ENCODE peak calls at places on chromosomes 6 and 20, in ten cellular contexts. R is lung, P is HFFc6, Z is HFF-Myc, L is dorsolateral prefrontal cortex, J is ovary, K is fibroblast of the aortic adventitia, A is nephron progenitor cell, X is choroid plexus epithelial cell, O is right atrium auricular region. C is an unnamed sample.

GRCh38 chr6:21856844-21857243 is 263.3 kb downstream of the SOX4 start:
- DNase-seq in P (peak; percentile 49), Z (no peak), R (no peak), A (no peak), O (no peak), K (peak; percentile 56), X (peak; percentile 45), J (no peak), L (no peak), C (peak; percentile 84)

GRCh38 chr20:38278150-38278549 is 17.6 kb upstream of the KIAA1755 start:
- DNase-seq in R (no peak), P (no peak), X (peak; percentile 91), Z (no peak), A (no peak), L (no peak), O (no peak), K (no peak), J (peak; percentile 10), C (no peak)

GRCh38 chr6:83258517-83258916 is 65.4 kb downstream of the RWDD2A start:
- DNase-seq in K (peak; percentile 43), X (peak; percentile 21), Z (no peak), L (no peak), A (no peak), J (no peak), R (no peak), O (no peak), P (no peak), C (no peak)

GRCh38 chr6:3366596-3367413 is 90.0 kb downstream of the SLC22A23 start:
- DNase-seq in X (no peak), K (no peak), A (no peak), R (no peak), O (no peak), Z (no peak), L (no peak), J (no peak), P (no peak), C (no peak)

GRCh38 chr6:81696505-81696904 is 56.0 kb downstream of the TENT5A start:
- DNase-seq in R (no peak), L (no peak), P (no peak), K (no peak), J (no peak), O (no peak), Z (no peak), A (no peak), X (peak; percentile 58), C (no peak)

GRCh38 chr6:130827247-130828149 is at the start of gene SMLR1:
- DNase-seq in X (no peak), O (no peak), L (no peak), Z (no peak), R (no peak), P (no peak), A (no peak), K (no peak), J (no peak), C (no peak)

GRCh38 chr6:52914516-52914915 is 5.0 kb upstream of the GSTA3 start:
- DNase-seq in J (no peak), P (no peak), L (no peak), K (no peak), Z (no peak), X (no peak), R (no peak), A (no peak), O (no peak), C (no peak)

GRCh38 chr6:143159001-143159400 is 98.3 kb downstream of the AIG1 start:
- DNase-seq in A (no peak), K (peak; percentile 21), Z (no peak), J (no peak), O (no peak), R (no peak), P (no peak), L (no peak), X (no peak), C (no peak)

GRCh38 chr6:133977983-133978895 is 25.2 kb downstream of the TBPL1 start:
- DNase-seq in A (no peak), J (peak; percentile 24), O (no peak), L (no peak), R (no peak), X (peak; percentile 86), K (peak; percentile 86), Z (peak; percentile 70), P (peak; percentile 66), C (no peak)

GRCh38 chr6:73180718-73181619 is 44.3 kb downstream of the KHDC1L start:
- DNase-seq in O (no peak), P (peak; percentile 84), Z (peak; percentile 66), K (peak; percentile 85), R (no peak), A (peak; percentile 43), X (peak; percentile 86), J (no peak), L (no peak), C (no peak)

GRCh38 chr20:47620808-47621805 is 119.4 kb downstream of the NCOA3 start:
- DNase-seq in O (no peak), L (no peak), P (peak; percentile 71), K (peak; percentile 89), A (no peak), X (peak; percentile 87), Z (peak; percentile 37), R (no peak), J (no peak), C (no peak)

GRCh38 chr6:167856999-167857660 is 30.4 kb downstream of the AFDN start:
- DNase-seq in Z (no peak), O (no peak), X (peak; percentile 83), J (no peak), R (no peak), P (peak; percentile 20), A (no peak), K (peak; percentile 65), L (no peak), C (no peak)

GRCh38 chr20:61061981-61062380 is 190.1 kb upstream of the CDH4 start:
- DNase-seq in J (no peak), R (no peak), O (no peak), A (no peak), L (no peak), P (no peak), X (no peak), K (no peak), Z (no peak), C (no peak)

DNA sequence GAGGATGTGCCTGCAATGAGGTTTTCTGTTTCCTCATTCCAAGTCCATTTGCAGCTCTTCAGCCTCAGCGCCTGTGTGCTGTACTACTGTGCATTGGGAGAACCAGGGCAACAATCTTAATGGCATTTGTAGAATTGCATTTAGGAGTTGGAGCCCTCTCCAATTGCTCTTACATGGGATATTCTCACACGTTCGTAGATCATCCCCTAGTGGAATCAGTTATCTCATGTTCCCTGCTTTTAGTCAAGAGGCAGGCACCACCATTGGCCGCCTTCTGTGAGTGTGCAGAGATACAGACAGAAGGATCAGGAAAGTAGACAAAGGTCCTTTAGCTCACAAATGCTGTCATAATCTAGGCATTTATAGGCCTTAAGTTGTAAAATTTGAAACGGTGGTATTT is 84.2 kb upstream of the RGS17 start:
- DNase-seq in O (no peak), R (no peak), Z (no peak), J (no peak), P (no peak), X (peak; percentile 25), L (no peak), K (peak; percentile 5), A (no peak), C (no peak)
- TF ChIP-seq CTCF in O (no peak), R (no peak), Z (no peak), J (no peak), P (no peak), X (peak; percentile 28), L (no peak), K (no peak), A (no peak), C (no peak)

GRCh38 chr6:56802570-56802969 is 152.3 kb upstream of the BEND6 start:
- DNase-seq in R (no peak), L (no peak), K (peak; percentile 55), X (peak; percentile 82), J (no peak), O (no peak), A (no peak), P (peak; percentile 30), Z (peak; percentile 59), C (no peak)
- TF ChIP-seq CTCF in R (no peak), L (no peak), K (no peak), X (no peak), J (no peak), O (no peak), A (no peak), P (no peak), Z (no peak), C (no peak)

DNA sequence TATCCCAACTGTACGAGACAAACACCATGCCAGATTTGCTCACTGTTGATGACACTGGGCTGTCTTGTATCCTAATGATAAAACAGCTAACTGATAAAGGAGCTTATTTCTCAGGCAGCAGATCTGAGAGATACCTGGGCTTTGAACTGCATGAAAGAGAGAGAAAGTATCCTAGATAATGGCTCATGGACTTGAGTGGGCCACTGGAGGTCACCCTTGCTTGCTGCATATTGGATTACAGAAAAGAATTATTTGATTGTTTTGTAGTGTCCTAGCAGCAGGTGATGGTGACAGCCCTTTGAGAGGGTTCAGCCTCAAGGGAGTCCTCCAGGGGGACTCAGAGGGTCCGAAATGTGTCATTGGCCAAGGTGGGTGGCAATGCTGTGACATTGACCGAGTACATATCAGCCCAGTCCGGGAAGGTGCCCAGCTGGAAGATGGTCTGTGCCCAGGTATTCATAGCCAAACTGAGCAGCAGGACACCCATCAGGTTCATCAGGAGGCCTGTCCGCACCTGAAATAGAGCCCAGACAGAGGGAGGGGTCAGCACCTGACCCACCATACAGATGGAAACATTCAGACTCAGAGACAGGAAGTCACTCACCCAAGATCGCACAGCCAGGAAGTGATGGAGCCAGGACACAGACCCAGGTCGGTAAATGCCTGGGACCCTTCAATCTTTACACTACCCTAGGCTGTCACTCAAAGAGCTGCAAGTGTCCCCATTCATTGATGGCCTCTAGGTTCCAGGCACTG is 9.4 kb upstream of the OCSTAMP start:
- DNase-seq in R (no peak), O (no peak), P (no peak), Z (no peak), X (peak; percentile 41), A (no peak), J (no peak), K (no peak), L (no peak), C (peak; percentile 43)
- TF ChIP-seq CTCF in R (no peak), O (no peak), P (peak; percentile 19), Z (no peak), X (peak; percentile 47), A (no peak), J (no peak), K (no peak), L (peak; percentile 33), C (no peak)

GRCh38 chr20:1299522-1299921 is 29.4 kb downstream of the SDCBP2 start:
- DNase-seq in Z (no peak), O (no peak), P (no peak), X (no peak), L (no peak), R (no peak), J (no peak), K (no peak), A (no peak), C (no peak)
- TF ChIP-seq CTCF in Z (peak; percentile 28), O (no peak), P (peak; percentile 64), X (peak; percentile 19), L (no peak), R (no peak), J (no peak), K (no peak), A (no peak), C (peak; percentile 36)

GRCh38 chr20:3492669-3493068 is 21.9 kb downstream of the ATRN start:
- DNase-seq in O (no peak), X (no peak), R (no peak), J (no peak), Z (no peak), L (no peak), A (no peak), P (no peak), K (no peak), C (no peak)

GRCh38 chr20:3494218-3494617 is 23.4 kb downstream of the ATRN start:
- DNase-seq in X (no peak), P (no peak), O (no peak), L (no peak), Z (no peak), R (no peak), J (no peak), A (no peak), K (no peak), C (no peak)
- TF ChIP-seq CTCF in X (no peak), P (no peak), O (no peak), L (no peak), Z (no peak), R (no peak), J (no peak), A (no peak), K (no peak), C (no peak)